ENCODE peak calls at places on chromosomes 3 and 15, in seven cellular contexts. I is fibroblast of mammary gland, G is GM13976, Y is psoas muscle, M is GM20000, U is fibroblast of lung, V is cardiac fibroblast. F is an unnamed sample.

GRCh38 chr3:192090586-192090985 is 629.6 kb downstream of the PYDC2 start:
- DNase-seq in I (no peak), G (peak), Y (no peak), M (no peak), U (peak), V (no peak), F (no peak)

GRCh38 chr15:59199775-59200465 is 6.7 kb upstream of the LDHAL6B start:
- DNase-seq in I (peak), G (no peak), Y (no peak), M (no peak), U (peak), V (peak), F (peak)

GRCh38 chr15:91021516-91022074 is 799 bp downstream of the VPS33B start:
- DNase-seq in I (peak), G (no peak), Y (no peak), M (no peak), U (peak), V (peak), F (peak)

GRCh38 chr3:39935261-39935660 is 125.9 kb downstream of the MYRIP start:
- DNase-seq in I (no peak), G (no peak), Y (no peak), M (no peak), U (no peak), V (no peak), F (no peak)

GRCh38 chr3:69354948-69355347 is 30.9 kb downstream of the FRMD4B start:
- DNase-seq in I (peak), G (no peak), Y (no peak), M (no peak), U (peak), V (no peak), F (no peak)

GRCh38 chr3:149061776-149062175 is 24.6 kb downstream of the HLTF start:
- DNase-seq in I (no peak), G (no peak), Y (no peak), M (no peak), U (no peak), V (peak), F (no peak)

GRCh38 chr3:105365171-105365535 is 1.6 kb upstream of the ALCAM start:
- DNase-seq in I (no peak), G (no peak), Y (no peak), M (no peak), U (peak), V (no peak), F (no peak)

GRCh38 chr15:84788500-84788899 is 28.7 kb upstream of the ALPK3 start:
- DNase-seq in I (no peak), G (no peak), Y (no peak), M (no peak), U (no peak), V (peak), F (no peak)

GRCh38 chr15:79166311-79166955 is 75.9 kb upstream of the RASGRF1 start:
- DNase-seq in I (no peak), G (no peak), Y (no peak), M (no peak), U (no peak), V (no peak), F (no peak)

GRCh38 chr15:77059761-77060345 is 11.1 kb downstream of the TSPAN3 start:
- DNase-seq in I (no peak), G (peak), Y (no peak), M (no peak), U (no peak), V (peak), F (no peak)

GRCh38 chr3:148513066-148513671 is 184.5 kb upstream of the AGTR1 start:
- DNase-seq in I (peak), G (no peak), Y (no peak), M (no peak), U (peak), V (peak), F (peak)

GRCh38 chr15:64004582-64004981 is 41.7 kb downstream of the DAPK2 start:
- DNase-seq in I (peak), G (no peak), Y (peak), M (no peak), U (peak), V (peak), F (peak)

GRCh38 chr15:78024883-78025282 is 52.6 kb downstream of the TBC1D2B start:
- DNase-seq in I (no peak), G (no peak), Y (no peak), M (no peak), U (no peak), V (no peak), F (no peak)

GRCh38 chr3:141280086-141280485 is 48.5 kb downstream of the PXYLP1 start:
- DNase-seq in I (peak), G (no peak), Y (no peak), M (no peak), U (peak), V (peak), F (peak)

GRCh38 chr3:54533856-54534255 is 394.0 kb downstream of the LRTM1 start:
- DNase-seq in I (no peak), G (no peak), Y (no peak), M (no peak), U (no peak), V (no peak), F (no peak)
- TF ChIP-seq CTCF in I (no peak), G (no peak), Y (no peak), M (no peak), U (no peak), V (no peak), F (no peak)

GRCh38 chr15:82646250-82647044 is 716 bp downstream of the CPEB1 start:
- DNase-seq in I (no peak), G (no peak), Y (peak), M (no peak), U (no peak), V (no peak), F (no peak)

GRCh38 chr15:82649226-82649999 is 2.2 kb upstream of the CPEB1 start:
- DNase-seq in I (no peak), G (peak), Y (no peak), M (no peak), U (no peak), V (no peak), F (no peak)

GRCh38 chr15:82648257-82649103 is 1.3 kb upstream of the CPEB1 start:
- DNase-seq in I (no peak), G (peak), Y (peak), M (no peak), U (no peak), V (peak), F (no peak)

GRCh38 chr15:82647835-82648256 is 683 bp upstream of the CPEB1 start:
- DNase-seq in I (no peak), G (no peak), Y (peak), M (no peak), U (no peak), V (no peak), F (no peak)

DNA sequence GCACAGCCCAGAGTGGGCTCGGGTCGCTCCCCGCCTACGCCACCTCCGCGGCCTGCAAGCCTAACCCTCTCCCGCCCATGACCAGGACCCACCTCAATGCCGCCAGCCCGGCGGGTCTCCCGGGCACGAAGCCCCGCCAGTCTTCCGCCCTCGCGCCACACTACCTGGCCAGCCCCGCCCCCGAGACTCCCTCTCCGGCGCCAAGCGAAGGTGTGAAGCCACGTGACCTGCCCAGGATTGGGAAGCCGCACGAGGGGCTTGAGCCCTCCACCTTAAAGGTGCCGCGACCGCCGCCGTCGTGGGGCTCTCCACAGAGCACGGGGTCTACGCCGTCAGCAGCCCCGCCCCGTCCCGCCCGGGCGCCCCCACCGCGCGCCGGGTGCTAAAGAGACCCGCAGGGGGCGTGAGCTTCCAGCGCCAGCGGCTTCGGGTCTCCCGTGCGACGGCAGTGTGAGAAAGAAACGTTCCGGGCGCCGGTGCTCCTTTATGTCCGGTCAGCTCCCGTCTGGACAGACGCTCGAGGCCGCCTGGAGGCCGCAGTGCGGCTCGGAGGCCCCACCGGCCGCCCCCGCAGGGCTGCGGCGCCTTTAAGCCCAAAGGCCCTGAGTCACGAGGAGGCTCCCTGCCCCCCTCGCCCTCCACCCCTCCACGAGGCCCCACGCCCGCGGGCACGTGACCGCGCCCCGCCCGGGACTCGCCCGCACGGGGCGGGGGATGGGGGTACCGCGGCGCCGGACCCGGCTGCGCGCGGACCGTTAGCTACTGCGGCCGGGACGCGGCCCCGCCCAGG is at the start of gene CPEB1:
- DNase-seq in I (peak), G (peak), Y (peak), M (peak), U (peak), V (peak), F (peak)
- TF ChIP-seq CTCF in I (no peak), G (no peak), Y (peak), M (no peak), U (no peak), V (no peak), F (peak)

DNA sequence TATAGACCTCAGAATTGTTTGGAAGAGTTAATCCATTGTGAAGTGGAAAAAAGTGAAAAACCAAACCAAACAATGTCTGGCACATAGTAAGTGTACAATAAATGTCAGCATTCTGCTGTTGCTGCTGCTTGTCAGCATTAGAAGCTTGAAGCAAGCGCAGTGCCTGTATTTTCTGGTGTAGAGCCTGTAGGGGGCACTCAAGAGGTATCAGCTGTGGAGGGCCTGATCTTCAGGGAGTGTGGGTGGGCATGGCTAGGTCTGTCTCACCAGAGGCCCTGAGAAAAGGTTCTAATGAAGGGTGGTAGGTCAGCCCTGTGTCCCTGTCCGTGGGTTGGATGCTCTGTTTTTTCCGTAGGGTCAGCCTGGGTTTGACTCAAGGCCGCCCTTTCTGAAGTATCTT is 3.6 kb downstream of the ADAMTSL3 start:
- DNase-seq in I (peak), G (no peak), Y (no peak), M (no peak), U (no peak), V (no peak), F (no peak)
- TF ChIP-seq CTCF in I (peak), G (no peak), Y (no peak), M (no peak), U (peak), V (peak), F (no peak)

GRCh38 chr3:38646630-38647029 is 2.9 kb downstream of the SCN5A start:
- DNase-seq in I (peak), G (peak), Y (no peak), M (peak), U (no peak), V (peak), F (no peak)
- TF ChIP-seq CTCF in I (peak), G (peak), Y (no peak), M (peak), U (peak), V (peak), F (peak)

GRCh38 chr15:23646165-23647000 is 1.3 kb downstream of the MAGEL2 start:
- DNase-seq in I (no peak), G (no peak), Y (no peak), M (no peak), U (no peak), V (no peak), F (no peak)

GRCh38 chr15:23647421-23648375 is at the start of gene MAGEL2:
- DNase-seq in I (no peak), G (no peak), Y (no peak), M (no peak), U (peak), V (peak), F (no peak)

GRCh38 chr15:23644829-23645228 is 2.8 kb downstream of the MAGEL2 start:
- DNase-seq in I (no peak), G (no peak), Y (no peak), M (no peak), U (no peak), V (no peak), F (no peak)

GRCh38 chr15:23647001-23647295 is 719 bp downstream of the MAGEL2 start:
- DNase-seq in I (no peak), G (no peak), Y (no peak), M (no peak), U (no peak), V (no peak), F (no peak)

GRCh38 chr15:23645379-23646164 is 2.1 kb downstream of the MAGEL2 start:
- DNase-seq in I (no peak), G (no peak), Y (no peak), M (no peak), U (no peak), V (no peak), F (no peak)
- TF ChIP-seq CTCF in I (no peak), G (no peak), Y (no peak), M (no peak), U (no peak), V (no peak), F (no peak)

GRCh38 chr15:75791337-75791713 is 51.9 kb upstream of the UBE2Q2 start:
- DNase-seq in I (no peak), G (no peak), Y (no peak), M (no peak), U (no peak), V (no peak), F (no peak)

GRCh38 chr15:75786564-75786925 is 56.7 kb upstream of the UBE2Q2 start:
- DNase-seq in I (no peak), G (no peak), Y (no peak), M (no peak), U (no peak), V (no peak), F (no peak)

GRCh38 chr15:75790631-75791336 is 52.5 kb upstream of the UBE2Q2 start:
- DNase-seq in I (no peak), G (no peak), Y (no peak), M (no peak), U (no peak), V (no peak), F (no peak)

GRCh38 chr15:75782926-75783325 is 60.3 kb upstream of the UBE2Q2 start:
- DNase-seq in I (no peak), G (no peak), Y (no peak), M (no peak), U (no peak), V (no peak), F (no peak)

GRCh38 chr15:75785771-75786563 is 57.3 kb upstream of the UBE2Q2 start:
- DNase-seq in I (no peak), G (no peak), Y (no peak), M (no peak), U (peak), V (peak), F (peak)
- TF ChIP-seq CTCF in I (peak), G (no peak), Y (no peak), M (no peak), U (peak), V (peak), F (peak)